ENCODE peak calls at places on chromosomes 13 and 19, in seven cellular contexts. One of them, this sample, is unnamed.
A peak's percentile ranks its signal among the peaks of the same experiment; 100 is the strongest.

GRCh38 chr13:34419025-34419424 is 523.0 kb upstream of the NBEA start:
- DNase-seq in foreskin fibroblast: no peak
- DNase-seq in left ventricle myocardium inferior: no peak
- DNase-seq in cardiac fibroblast: no peak
- DNase-seq in AG09309: no peak
- DNase-seq in mucosa of descending colon: no peak
- DNase-seq in HFFc6: no peak
- DNase-seq in this sample: no peak

GRCh38 chr13:114099191-114099590 is 33.2 kb downstream of the RASA3 start:
- DNase-seq in foreskin fibroblast: peak; percentile 95
- DNase-seq in left ventricle myocardium inferior: peak; percentile 83
- DNase-seq in HFFc6: peak; percentile 97
- DNase-seq in AG09309: peak; percentile 71
- DNase-seq in mucosa of descending colon: peak; percentile 73
- DNase-seq in cardiac fibroblast: peak; percentile 86
- DNase-seq in this sample: no peak

GRCh38 chr13:68692049-68692448 is 1415.6 kb upstream of the ATXN8OS start:
- DNase-seq in mucosa of descending colon: no peak
- DNase-seq in HFFc6: no peak
- DNase-seq in left ventricle myocardium inferior: no peak
- DNase-seq in cardiac fibroblast: no peak
- DNase-seq in foreskin fibroblast: no peak
- DNase-seq in AG09309: no peak
- DNase-seq in this sample: no peak

GRCh38 chr13:112451512-112452379 is 75.6 kb downstream of the SPACA7 start:
- DNase-seq in HFFc6: no peak
- DNase-seq in cardiac fibroblast: no peak
- DNase-seq in left ventricle myocardium inferior: no peak
- DNase-seq in AG09309: no peak
- DNase-seq in foreskin fibroblast: no peak
- DNase-seq in mucosa of descending colon: no peak
- DNase-seq in this sample: no peak

GRCh38 chr19:988510-988909 is 4.4 kb downstream of the WDR18 start:
- DNase-seq in left ventricle myocardium inferior: no peak
- DNase-seq in mucosa of descending colon: no peak
- DNase-seq in AG09309: no peak
- DNase-seq in cardiac fibroblast: no peak
- DNase-seq in foreskin fibroblast: no peak
- DNase-seq in HFFc6: no peak
- DNase-seq in this sample: no peak

GRCh38 chr19:46202872-46203860 is 26.4 kb upstream of the IGFL1 start:
- DNase-seq in foreskin fibroblast: no peak
- DNase-seq in cardiac fibroblast: no peak
- DNase-seq in HFFc6: no peak
- DNase-seq in mucosa of descending colon: no peak
- DNase-seq in left ventricle myocardium inferior: no peak
- DNase-seq in AG09309: no peak
- DNase-seq in this sample: no peak

GRCh38 chr13:107342747-107343146 is 774.8 kb upstream of the ARGLU1 start:
- DNase-seq in cardiac fibroblast: no peak
- DNase-seq in AG09309: no peak
- DNase-seq in mucosa of descending colon: no peak
- DNase-seq in HFFc6: no peak
- DNase-seq in left ventricle myocardium inferior: no peak
- DNase-seq in foreskin fibroblast: no peak
- DNase-seq in this sample: no peak

GRCh38 chr13:99740261-99740979 is 231.1 kb downstream of the ZIC5 start:
- DNase-seq in cardiac fibroblast: no peak
- DNase-seq in foreskin fibroblast: peak; percentile 62
- DNase-seq in AG09309: no peak
- DNase-seq in HFFc6: no peak
- DNase-seq in left ventricle myocardium inferior: no peak
- DNase-seq in mucosa of descending colon: no peak
- DNase-seq in this sample: no peak

GRCh38 chr13:113393226-113393571 is 29.3 kb upstream of the GRTP1 start:
- DNase-seq in mucosa of descending colon: no peak
- DNase-seq in left ventricle myocardium inferior: no peak
- DNase-seq in cardiac fibroblast: no peak
- DNase-seq in foreskin fibroblast: no peak
- DNase-seq in HFFc6: no peak
- DNase-seq in AG09309: no peak
- DNase-seq in this sample: no peak

GRCh38 chr13:111577956-111578595 is 257.6 kb downstream of the TEX29 start:
- DNase-seq in foreskin fibroblast: no peak
- DNase-seq in cardiac fibroblast: no peak
- DNase-seq in HFFc6: no peak
- DNase-seq in AG09309: no peak
- DNase-seq in left ventricle myocardium inferior: no peak
- DNase-seq in mucosa of descending colon: no peak
- DNase-seq in this sample: no peak

GRCh38 chr13:50222569-50223332 is 207.5 kb downstream of the KCNRG start:
- DNase-seq in left ventricle myocardium inferior: peak; percentile 81
- DNase-seq in HFFc6: no peak
- DNase-seq in cardiac fibroblast: peak; percentile 86
- DNase-seq in AG09309: peak; percentile 88
- DNase-seq in foreskin fibroblast: peak; percentile 72
- DNase-seq in mucosa of descending colon: peak; percentile 75
- DNase-seq in this sample: peak; percentile 51

GRCh38 chr13:113098163-113098732 is 7.3 kb upstream of the F7 start:
- DNase-seq in HFFc6: peak; percentile 55
- DNase-seq in cardiac fibroblast: peak; percentile 10
- DNase-seq in left ventricle myocardium inferior: no peak
- DNase-seq in AG09309: no peak
- DNase-seq in foreskin fibroblast: peak; percentile 56
- DNase-seq in mucosa of descending colon: no peak
- DNase-seq in this sample: peak; percentile 3

GRCh38 chr19:38012944-38013343 is 105.9 kb downstream of the SIPA1L3 start:
- DNase-seq in foreskin fibroblast: no peak
- DNase-seq in cardiac fibroblast: no peak
- DNase-seq in left ventricle myocardium inferior: no peak
- DNase-seq in AG09309: no peak
- DNase-seq in mucosa of descending colon: no peak
- DNase-seq in HFFc6: no peak
- DNase-seq in this sample: no peak

GRCh38 chr13:70391678-70392077 is 283.4 kb upstream of the KLHL1 start:
- DNase-seq in HFFc6: no peak
- DNase-seq in left ventricle myocardium inferior: no peak
- DNase-seq in mucosa of descending colon: peak; percentile 24
- DNase-seq in AG09309: no peak
- DNase-seq in cardiac fibroblast: no peak
- DNase-seq in foreskin fibroblast: no peak
- DNase-seq in this sample: no peak

DNA sequence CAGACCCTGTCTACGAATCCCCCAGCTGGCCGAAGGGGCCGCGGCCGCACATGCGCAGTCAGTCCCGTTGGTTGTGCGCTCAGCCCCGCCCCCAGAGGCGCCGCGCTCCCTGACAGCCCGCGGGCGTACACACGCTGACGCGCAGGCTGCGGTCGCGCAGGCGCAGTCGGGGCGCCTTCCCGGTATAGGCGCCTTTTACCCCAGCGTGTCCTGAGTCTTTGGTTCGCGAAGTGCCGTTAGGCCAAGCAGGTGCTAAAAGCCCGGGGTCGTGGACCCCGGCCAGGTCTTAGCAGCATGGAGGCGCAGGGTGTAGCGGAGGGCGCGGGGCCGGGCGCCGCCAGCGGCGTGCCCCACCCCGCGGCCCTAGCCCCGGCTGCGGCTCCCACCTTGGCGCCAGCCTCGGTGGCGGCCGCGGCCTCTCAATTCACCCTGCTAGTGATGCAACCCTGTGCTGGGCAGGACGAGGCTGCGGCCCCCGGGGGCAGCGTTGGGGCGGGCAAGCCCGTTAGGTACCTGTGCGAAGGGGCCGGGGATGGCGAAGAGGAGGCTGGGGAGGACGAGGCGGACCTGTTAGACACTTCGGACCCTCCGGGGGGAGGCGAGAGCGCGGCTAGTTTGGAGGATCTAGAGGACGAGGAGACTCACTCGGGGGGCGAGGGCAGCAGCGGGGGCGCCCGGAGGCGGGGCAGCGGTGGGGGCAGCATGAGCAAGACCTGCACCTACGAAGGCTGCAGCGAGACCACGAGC is at the start of gene RFXAP:
- DNase-seq in left ventricle myocardium inferior: peak; percentile 90
- DNase-seq in cardiac fibroblast: peak; percentile 92
- DNase-seq in foreskin fibroblast: peak; percentile 80
- DNase-seq in AG09309: peak; percentile 17
- DNase-seq in mucosa of descending colon: peak; percentile 94
- DNase-seq in HFFc6: peak; percentile 65
- DNase-seq in this sample: peak; percentile 43
- TF ChIP-seq CTCF in left ventricle myocardium inferior: peak; percentile 34
- TF ChIP-seq CTCF in cardiac fibroblast: no peak
- TF ChIP-seq CTCF in foreskin fibroblast: no peak
- TF ChIP-seq CTCF in AG09309: no peak
- TF ChIP-seq CTCF in mucosa of descending colon: peak; percentile 7
- TF ChIP-seq CTCF in HFFc6: peak; percentile 50
- TF ChIP-seq CTCF in this sample: peak; percentile 5

GRCh38 chr19:2544576-2545415 is 68.9 kb downstream of the GADD45B start:
- DNase-seq in mucosa of descending colon: peak; percentile 48
- DNase-seq in HFFc6: no peak
- DNase-seq in cardiac fibroblast: no peak
- DNase-seq in AG09309: no peak
- DNase-seq in left ventricle myocardium inferior: peak; percentile 14
- DNase-seq in foreskin fibroblast: no peak
- DNase-seq in this sample: no peak

GRCh38 chr19:2542341-2543069 is 66.6 kb downstream of the GADD45B start:
- DNase-seq in left ventricle myocardium inferior: peak; percentile 20
- DNase-seq in cardiac fibroblast: no peak
- DNase-seq in HFFc6: no peak
- DNase-seq in mucosa of descending colon: peak; percentile 50
- DNase-seq in foreskin fibroblast: no peak
- DNase-seq in AG09309: no peak
- DNase-seq in this sample: no peak

GRCh38 chr19:2546128-2547032 is 70.5 kb downstream of the GADD45B start:
- DNase-seq in HFFc6: no peak
- DNase-seq in mucosa of descending colon: peak; percentile 78
- DNase-seq in foreskin fibroblast: no peak
- DNase-seq in AG09309: no peak
- DNase-seq in left ventricle myocardium inferior: peak; percentile 90
- DNase-seq in cardiac fibroblast: peak; percentile 73
- DNase-seq in this sample: no peak

GRCh38 chr19:2540646-2541454 is 64.9 kb downstream of the GADD45B start:
- DNase-seq in HFFc6: peak; percentile 98
- DNase-seq in AG09309: peak; percentile 91
- DNase-seq in mucosa of descending colon: peak; percentile 83
- DNase-seq in cardiac fibroblast: peak; percentile 99
- DNase-seq in left ventricle myocardium inferior: peak; percentile 93
- DNase-seq in foreskin fibroblast: peak; percentile 97
- DNase-seq in this sample: peak; percentile 81

GRCh38 chr19:2543463-2544442 is 67.8 kb downstream of the GADD45B start:
- DNase-seq in foreskin fibroblast: peak; percentile 98
- DNase-seq in AG09309: peak; percentile 89
- DNase-seq in mucosa of descending colon: peak; percentile 92
- DNase-seq in cardiac fibroblast: peak; percentile 99
- DNase-seq in left ventricle myocardium inferior: peak; percentile 94
- DNase-seq in HFFc6: peak; percentile 98
- DNase-seq in this sample: peak; percentile 90
- TF ChIP-seq CTCF in foreskin fibroblast: peak; percentile 32
- TF ChIP-seq CTCF in AG09309: peak; percentile 47
- TF ChIP-seq CTCF in mucosa of descending colon: no peak
- TF ChIP-seq CTCF in cardiac fibroblast: peak; percentile 46
- TF ChIP-seq CTCF in left ventricle myocardium inferior: peak; percentile 43
- TF ChIP-seq CTCF in HFFc6: peak; percentile 43
- TF ChIP-seq CTCF in this sample: peak; percentile 22

GRCh38 chr13:94188173-94188869 is 291.2 kb downstream of the DCT start:
- DNase-seq in mucosa of descending colon: no peak
- DNase-seq in left ventricle myocardium inferior: no peak
- DNase-seq in cardiac fibroblast: no peak
- DNase-seq in HFFc6: no peak
- DNase-seq in foreskin fibroblast: no peak
- DNase-seq in AG09309: no peak
- DNase-seq in this sample: no peak

GRCh38 chr13:94195715-94196114 is 283.8 kb downstream of the DCT start:
- DNase-seq in HFFc6: peak; percentile 92
- DNase-seq in cardiac fibroblast: peak; percentile 80
- DNase-seq in mucosa of descending colon: no peak
- DNase-seq in AG09309: peak; percentile 59
- DNase-seq in left ventricle myocardium inferior: no peak
- DNase-seq in foreskin fibroblast: peak; percentile 89
- DNase-seq in this sample: peak; percentile 27

GRCh38 chr13:94196426-94196825 is 283.1 kb downstream of the DCT start:
- DNase-seq in mucosa of descending colon: no peak
- DNase-seq in AG09309: no peak
- DNase-seq in HFFc6: no peak
- DNase-seq in foreskin fibroblast: no peak
- DNase-seq in left ventricle myocardium inferior: no peak
- DNase-seq in cardiac fibroblast: peak; percentile 45
- DNase-seq in this sample: no peak

DNA sequence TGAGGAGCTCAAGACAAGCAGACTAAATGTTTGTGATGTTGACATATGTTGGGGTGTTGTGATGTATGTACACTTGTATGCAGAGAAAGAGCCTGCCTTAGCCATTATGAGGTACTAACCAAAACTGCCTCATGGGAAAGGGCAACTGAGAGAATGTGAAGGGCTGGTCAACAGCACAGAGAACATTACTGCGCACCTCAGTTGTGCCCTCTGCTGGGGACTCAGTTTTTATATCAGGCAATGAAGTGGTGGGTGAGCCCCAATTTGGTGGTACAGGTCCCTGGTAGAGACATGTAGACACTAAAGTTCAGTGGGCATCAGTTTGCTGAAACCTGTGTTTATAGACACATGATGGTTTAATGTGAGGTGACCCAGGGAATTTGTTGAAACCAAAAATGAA is 286.9 kb downstream of the DCT start:
- DNase-seq in mucosa of descending colon: no peak
- DNase-seq in AG09309: no peak
- DNase-seq in foreskin fibroblast: no peak
- DNase-seq in left ventricle myocardium inferior: no peak
- DNase-seq in cardiac fibroblast: peak; percentile 34
- DNase-seq in HFFc6: peak; percentile 19
- DNase-seq in this sample: peak; percentile 3
- TF ChIP-seq CTCF in mucosa of descending colon: no peak
- TF ChIP-seq CTCF in AG09309: peak; percentile 62
- TF ChIP-seq CTCF in foreskin fibroblast: no peak
- TF ChIP-seq CTCF in left ventricle myocardium inferior: peak; percentile 54
- TF ChIP-seq CTCF in cardiac fibroblast: peak; percentile 47
- TF ChIP-seq CTCF in HFFc6: peak; percentile 77
- TF ChIP-seq CTCF in this sample: peak; percentile 47

DNA sequence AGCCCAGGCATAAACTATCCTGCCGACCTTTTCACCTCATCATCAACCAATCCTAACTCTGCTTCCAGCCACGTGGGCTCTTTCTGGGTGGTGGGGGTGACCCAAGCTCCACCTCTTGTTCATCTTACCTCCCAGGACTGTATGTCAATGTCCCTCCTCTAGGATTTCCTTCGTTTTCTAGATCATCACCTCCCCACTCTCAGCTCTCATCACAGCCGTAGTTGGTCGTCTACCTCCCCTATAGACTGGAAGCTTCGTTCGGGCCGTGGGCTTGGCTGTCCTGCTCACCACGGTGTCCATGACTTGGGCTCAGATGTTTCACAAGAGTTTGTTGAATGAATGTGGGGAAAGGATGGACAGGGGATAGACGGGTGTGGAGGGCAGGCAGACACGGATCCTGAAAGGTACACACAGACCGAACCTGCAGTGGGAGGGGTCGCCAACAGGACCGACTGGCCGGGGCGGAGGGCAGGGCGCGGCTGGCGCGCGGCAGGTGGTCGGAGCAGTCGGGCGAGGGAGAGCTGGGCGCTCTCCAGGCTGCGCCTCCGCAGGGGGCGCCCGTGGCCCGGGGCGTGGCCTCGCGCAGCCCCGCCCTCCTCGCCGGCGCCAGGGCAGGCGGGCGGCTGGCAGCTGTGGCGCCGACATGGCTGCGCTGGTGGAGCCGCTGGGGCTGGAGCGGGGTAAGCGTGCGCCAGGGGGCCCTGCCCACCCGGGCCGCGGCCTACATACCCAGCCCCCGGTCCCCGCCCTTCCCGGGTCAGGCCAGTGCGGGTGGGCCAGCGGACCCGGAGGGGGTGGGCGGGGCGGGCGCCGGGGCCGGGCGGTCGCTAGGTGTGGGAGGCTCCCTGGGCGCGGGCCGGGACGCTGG is at the start of gene LIN7B:
- DNase-seq in mucosa of descending colon: peak; percentile 75
- DNase-seq in AG09309: no peak
- DNase-seq in HFFc6: peak; percentile 48
- DNase-seq in left ventricle myocardium inferior: peak; percentile 71
- DNase-seq in foreskin fibroblast: peak; percentile 59
- DNase-seq in cardiac fibroblast: peak; percentile 72
- DNase-seq in this sample: no peak
- TF ChIP-seq CTCF in mucosa of descending colon: peak; percentile 68
- TF ChIP-seq CTCF in AG09309: peak; percentile 18
- TF ChIP-seq CTCF in HFFc6: peak; percentile 70
- TF ChIP-seq CTCF in left ventricle myocardium inferior: peak; percentile 74
- TF ChIP-seq CTCF in foreskin fibroblast: peak; percentile 17
- TF ChIP-seq CTCF in cardiac fibroblast: no peak
- TF ChIP-seq CTCF in this sample: no peak

This sample was measured in HFF-Myc.